ENCODE peak calls at places on chromosomes 11 and 22, in ten cellular contexts. X is substantia nigra; D is hypothalamus; Q is stimulated activated CD4-positive, alpha-beta T cell treated with anti-CD3 and anti-CD28 coated beads, Interleukin-2, amount 100 ng/mL, for 24 hours; W is CD8-positive, alpha-beta memory T cell; N is COR-L47; L is HEK293T; I is spleen; O is activated CD8-positive, alpha-beta memory T cell treated with anti-CD3 and anti-CD28 coated beads, Interleukin-2, amount 10 ng/mL, durations not matched to agents 7 days and 5 days; A is NCI-H774. G is an unnamed sample.

GRCh38 chr11:6856871-6857270 is 6.0 kb upstream of the OR10A2 start:
- DNase-seq in W (no peak), L (no peak), Q (no peak), O (no peak), X (no peak), A (no peak), N (no peak), I (no peak), D (no peak), G (no peak)

GRCh38 chr22:46992121-46992731 is 229.8 kb downstream of the TBC1D22A start:
- DNase-seq in I (no peak), O (no peak), L (no peak), A (no peak), Q (no peak), D (no peak), N (no peak), W (no peak), X (no peak), G (no peak)

GRCh38 chr22:30541979-30542810 is 4.3 kb downstream of the SEC14L6 start:
- DNase-seq in O (no peak), A (no peak), W (no peak), Q (peak; percentile 4), N (no peak), I (no peak), L (no peak), D (peak; percentile 31), X (no peak), G (no peak)

GRCh38 chr11:82791779-82792178 is 58.1 kb upstream of the FAM181B start:
- DNase-seq in N (peak; percentile 34), A (no peak), O (no peak), I (no peak), W (no peak), Q (no peak), D (no peak), L (no peak), X (no peak), G (no peak)

GRCh38 chr11:94183886-94184264 is 55.2 kb downstream of the PANX1 start:
- DNase-seq in I (no peak), L (peak; percentile 77), D (peak; percentile 28), W (no peak), O (no peak), Q (peak; percentile 37), A (no peak), X (peak; percentile 5), N (peak; percentile 41), G (peak; percentile 49)

GRCh38 chr11:35629914-35630313 is 11.7 kb downstream of the FJX1 start:
- DNase-seq in A (no peak), W (no peak), D (no peak), L (no peak), O (no peak), Q (no peak), I (no peak), N (no peak), X (no peak), G (peak; percentile 86)

GRCh38 chr22:48366591-48366990 is 1461.1 kb downstream of the BRD1 start:
- DNase-seq in D (no peak), I (no peak), Q (no peak), W (no peak), N (no peak), X (no peak), O (no peak), A (no peak), L (no peak), G (no peak)

GRCh38 chr11:10742460-10743208 is 8.4 kb upstream of the CTR9 start:
- DNase-seq in D (no peak), L (no peak), W (peak; percentile 67), N (no peak), Q (no peak), I (no peak), O (peak; percentile 72), X (no peak), A (no peak), G (no peak)

GRCh38 chr11:104127828-104128227 is 36.1 kb downstream of the PDGFD start:
- DNase-seq in Q (no peak), W (no peak), A (no peak), O (no peak), L (no peak), N (no peak), D (no peak), X (no peak), I (no peak), G (no peak)

GRCh38 chr11:65572356-65573043 is at the start of gene FAM89B:
- DNase-seq in D (peak; percentile 88), X (peak; percentile 86), O (peak; percentile 94), N (peak; percentile 57), Q (peak; percentile 93), L (peak; percentile 70), I (peak; percentile 99), W (peak; percentile 93), A (peak; percentile 78), G (peak; percentile 79)

GRCh38 chr11:68206211-68206610 is 6.9 kb downstream of the KMT5B start:
- DNase-seq in Q (no peak), I (peak; percentile 27), N (peak; percentile 40), O (no peak), W (no peak), L (peak; percentile 64), A (peak; percentile 26), D (no peak), X (no peak), G (peak; percentile 76)

GRCh38 chr11:111886844-111887243 is 7.5 kb downstream of the CFAP68 start:
- DNase-seq in L (no peak), W (no peak), N (no peak), X (no peak), D (no peak), A (no peak), Q (no peak), O (no peak), I (no peak), G (no peak)

GRCh38 chr11:29271616-29272015 is 745.2 kb downstream of the KCNA4 start:
- DNase-seq in N (no peak), Q (no peak), O (no peak), D (no peak), L (no peak), A (no peak), I (no peak), X (no peak), W (no peak), G (no peak)

G was measured in LoVo.